ENCODE peak calls at places on chromosomes 6 and 20, in seven cellular contexts. One of them, this sample, is unnamed.

GRCh38 chr6:7906741-7907140 is 3.8 kb downstream of the TXNDC5 start:
- DNase-seq in right lobe of liver: no peak
- DNase-seq in uterus: no peak
- DNase-seq in GM12878: no peak
- DNase-seq in K562: no peak
- DNase-seq in IMR-90: no peak
- DNase-seq in tibial nerve: no peak
- DNase-seq in this sample: no peak

GRCh38 chr6:90413867-90414266 is 117.2 kb upstream of the BACH2 start:
- DNase-seq in K562: no peak
- DNase-seq in tibial nerve: peak
- DNase-seq in IMR-90: peak
- DNase-seq in GM12878: no peak
- DNase-seq in right lobe of liver: no peak
- DNase-seq in uterus: peak
- DNase-seq in this sample: no peak

GRCh38 chr20:57908226-57908625 is 198.4 kb upstream of the PMEPA1 start:
- DNase-seq in IMR-90: no peak
- DNase-seq in K562: no peak
- DNase-seq in tibial nerve: no peak
- DNase-seq in GM12878: no peak
- DNase-seq in uterus: no peak
- DNase-seq in right lobe of liver: no peak
- DNase-seq in this sample: no peak

GRCh38 chr6:42727084-42727601 is 4.7 kb upstream of the PRPH2 start:
- DNase-seq in K562: no peak
- DNase-seq in GM12878: no peak
- DNase-seq in uterus: peak
- DNase-seq in right lobe of liver: peak
- DNase-seq in IMR-90: peak
- DNase-seq in tibial nerve: peak
- DNase-seq in this sample: no peak

GRCh38 chr20:32580970-32581838 is 3.9 kb downstream of the NOL4L start:
- DNase-seq in GM12878: no peak
- DNase-seq in right lobe of liver: no peak
- DNase-seq in uterus: no peak
- DNase-seq in tibial nerve: no peak
- DNase-seq in IMR-90: no peak
- DNase-seq in K562: peak
- DNase-seq in this sample: no peak

GRCh38 chr20:21508230-21509078 is 5.4 kb downstream of the NKX2-2 start:
- DNase-seq in GM12878: no peak
- DNase-seq in uterus: no peak
- DNase-seq in IMR-90: no peak
- DNase-seq in K562: no peak
- DNase-seq in right lobe of liver: no peak
- DNase-seq in tibial nerve: no peak
- DNase-seq in this sample: no peak

GRCh38 chr6:72554761-72555221 is 67.1 kb upstream of the KCNQ5 start:
- DNase-seq in right lobe of liver: no peak
- DNase-seq in K562: no peak
- DNase-seq in uterus: no peak
- DNase-seq in IMR-90: peak
- DNase-seq in GM12878: no peak
- DNase-seq in tibial nerve: no peak
- DNase-seq in this sample: no peak

GRCh38 chr6:170438402-170438753 is 114.7 kb downstream of the PSMB1 start:
- DNase-seq in tibial nerve: peak
- DNase-seq in GM12878: no peak
- DNase-seq in K562: peak
- DNase-seq in right lobe of liver: peak
- DNase-seq in uterus: peak
- DNase-seq in IMR-90: peak
- DNase-seq in this sample: peak

GRCh38 chr6:165774903-165775608 is 112.0 kb upstream of the PDE10A start:
- DNase-seq in GM12878: no peak
- DNase-seq in IMR-90: no peak
- DNase-seq in tibial nerve: peak
- DNase-seq in right lobe of liver: no peak
- DNase-seq in uterus: peak
- DNase-seq in K562: no peak
- DNase-seq in this sample: no peak

GRCh38 chr6:87799651-87800050 is 97.6 kb upstream of the AKIRIN2 start:
- DNase-seq in right lobe of liver: no peak
- DNase-seq in K562: no peak
- DNase-seq in GM12878: no peak
- DNase-seq in IMR-90: no peak
- DNase-seq in tibial nerve: no peak
- DNase-seq in uterus: no peak
- DNase-seq in this sample: no peak

GRCh38 chr6:149334201-149334600 is 16.7 kb downstream of the TAB2 start:
- DNase-seq in uterus: no peak
- DNase-seq in GM12878: no peak
- DNase-seq in IMR-90: peak
- DNase-seq in tibial nerve: no peak
- DNase-seq in right lobe of liver: no peak
- DNase-seq in K562: no peak
- DNase-seq in this sample: no peak

GRCh38 chr6:151618717-151619116 is 124.9 kb downstream of the CCDC170 start:
- DNase-seq in GM12878: no peak
- DNase-seq in K562: no peak
- DNase-seq in tibial nerve: no peak
- DNase-seq in right lobe of liver: no peak
- DNase-seq in uterus: no peak
- DNase-seq in IMR-90: no peak
- DNase-seq in this sample: no peak

GRCh38 chr20:57934007-57934805 is 224.4 kb upstream of the PMEPA1 start:
- DNase-seq in IMR-90: no peak
- DNase-seq in uterus: no peak
- DNase-seq in right lobe of liver: no peak
- DNase-seq in K562: no peak
- DNase-seq in GM12878: no peak
- DNase-seq in tibial nerve: no peak
- DNase-seq in this sample: no peak

GRCh38 chr6:129212081-129212480 is 329.1 kb downstream of the LAMA2 start:
- DNase-seq in IMR-90: no peak
- DNase-seq in uterus: no peak
- DNase-seq in right lobe of liver: no peak
- DNase-seq in K562: no peak
- DNase-seq in tibial nerve: no peak
- DNase-seq in GM12878: no peak
- DNase-seq in this sample: no peak

GRCh38 chr6:72519871-72520270 is 102.0 kb upstream of the KCNQ5 start:
- DNase-seq in right lobe of liver: no peak
- DNase-seq in uterus: no peak
- DNase-seq in IMR-90: no peak
- DNase-seq in K562: no peak
- DNase-seq in GM12878: no peak
- DNase-seq in tibial nerve: no peak
- DNase-seq in this sample: no peak

GRCh38 chr20:62938105-62938888 is at the start of gene GID8:
- DNase-seq in GM12878: no peak
- DNase-seq in right lobe of liver: peak
- DNase-seq in tibial nerve: no peak
- DNase-seq in uterus: no peak
- DNase-seq in K562: no peak
- DNase-seq in IMR-90: peak
- DNase-seq in this sample: no peak

GRCh38 chr20:7822772-7823171 is 117.5 kb downstream of the HAO1 start:
- DNase-seq in tibial nerve: no peak
- DNase-seq in K562: no peak
- DNase-seq in right lobe of liver: no peak
- DNase-seq in GM12878: no peak
- DNase-seq in IMR-90: no peak
- DNase-seq in uterus: no peak
- DNase-seq in this sample: no peak
- TF ChIP-seq POLR2A in tibial nerve: no peak
- TF ChIP-seq POLR2A in K562: no peak
- TF ChIP-seq POLR2A in right lobe of liver: no peak
- TF ChIP-seq POLR2A in GM12878: no peak
- TF ChIP-seq POLR2A in IMR-90: no peak
- TF ChIP-seq POLR2A in uterus: no peak
- TF ChIP-seq POLR2A in this sample: no peak

GRCh38 chr6:31655349-31656237 is at the start of gene APOM:
- DNase-seq in uterus: no peak
- DNase-seq in GM12878: no peak
- DNase-seq in IMR-90: no peak
- DNase-seq in right lobe of liver: no peak
- DNase-seq in tibial nerve: no peak
- DNase-seq in K562: no peak
- DNase-seq in this sample: no peak
- H3K4me3 ChIP-seq in uterus: no peak
- H3K4me3 ChIP-seq in GM12878: no peak
- H3K4me3 ChIP-seq in IMR-90: no peak
- H3K4me3 ChIP-seq in right lobe of liver: peak
- H3K4me3 ChIP-seq in tibial nerve: no peak
- H3K4me3 ChIP-seq in K562: no peak
- H3K4me3 ChIP-seq in this sample: no peak

GRCh38 chr6:45688180-45688579 is 310.4 kb upstream of the SUPT3H start:
- DNase-seq in tibial nerve: no peak
- DNase-seq in uterus: no peak
- DNase-seq in right lobe of liver: no peak
- DNase-seq in K562: no peak
- DNase-seq in IMR-90: no peak
- DNase-seq in GM12878: no peak
- DNase-seq in this sample: no peak

GRCh38 chr6:45685076-45685475 is 307.3 kb upstream of the SUPT3H start:
- DNase-seq in tibial nerve: no peak
- DNase-seq in IMR-90: no peak
- DNase-seq in right lobe of liver: no peak
- DNase-seq in K562: no peak
- DNase-seq in GM12878: no peak
- DNase-seq in uterus: no peak
- DNase-seq in this sample: no peak

GRCh38 chr6:45687570-45687969 is 309.8 kb upstream of the SUPT3H start:
- DNase-seq in K562: no peak
- DNase-seq in IMR-90: no peak
- DNase-seq in uterus: no peak
- DNase-seq in tibial nerve: no peak
- DNase-seq in GM12878: no peak
- DNase-seq in right lobe of liver: no peak
- DNase-seq in this sample: no peak

GRCh38 chr6:45684476-45684875 is 306.7 kb upstream of the SUPT3H start:
- DNase-seq in GM12878: no peak
- DNase-seq in uterus: no peak
- DNase-seq in tibial nerve: no peak
- DNase-seq in IMR-90: no peak
- DNase-seq in right lobe of liver: no peak
- DNase-seq in K562: no peak
- DNase-seq in this sample: no peak

DNA sequence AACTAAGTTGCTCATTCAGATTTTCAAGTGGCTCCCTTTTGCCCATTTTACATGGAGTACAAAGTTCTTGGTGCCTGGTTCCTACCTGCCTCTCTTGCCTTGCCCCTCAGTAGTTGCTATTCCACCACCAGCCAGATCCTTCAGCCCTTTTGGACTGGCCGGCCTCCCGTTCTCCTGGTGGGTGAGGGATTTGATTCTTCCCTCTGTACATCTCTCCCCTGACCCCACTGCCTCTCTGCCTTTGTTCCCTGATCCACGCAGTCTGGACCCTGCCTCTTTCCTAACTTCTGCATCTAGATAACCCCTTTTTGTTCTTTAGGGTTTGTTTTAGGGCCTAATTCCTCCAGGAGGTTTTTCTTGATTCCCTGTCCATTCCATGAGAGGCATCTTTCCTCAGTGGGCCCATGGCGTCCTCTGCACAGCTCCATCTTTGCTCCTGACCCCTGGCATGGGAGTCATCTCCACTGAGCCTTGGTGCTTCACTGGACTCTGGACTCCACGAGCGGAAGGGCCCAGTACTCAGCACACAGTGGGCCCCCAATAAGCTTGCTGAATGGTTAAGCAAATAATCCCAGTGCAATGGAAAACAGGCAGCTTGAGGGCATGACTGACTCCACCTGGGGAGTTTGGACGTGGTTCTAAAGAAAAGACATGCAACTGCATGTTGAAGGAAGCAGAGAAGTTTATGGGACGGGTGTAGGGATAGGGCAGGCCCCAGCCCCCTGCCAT is 309.3 kb upstream of the SUPT3H start:
- DNase-seq in uterus: no peak
- DNase-seq in tibial nerve: no peak
- DNase-seq in GM12878: no peak
- DNase-seq in K562: no peak
- DNase-seq in IMR-90: no peak
- DNase-seq in right lobe of liver: no peak
- DNase-seq in this sample: no peak
- TF ChIP-seq POLR2A in uterus: no peak
- TF ChIP-seq POLR2A in tibial nerve: no peak
- TF ChIP-seq POLR2A in GM12878: no peak
- TF ChIP-seq POLR2A in K562: no peak
- TF ChIP-seq POLR2A in IMR-90: no peak
- TF ChIP-seq POLR2A in right lobe of liver: no peak
- TF ChIP-seq POLR2A in this sample: no peak

GRCh38 chr20:50450961-50451752 is 59.0 kb upstream of the PTPN1 start:
- DNase-seq in GM12878: peak
- DNase-seq in right lobe of liver: peak
- DNase-seq in tibial nerve: peak
- DNase-seq in K562: no peak
- DNase-seq in IMR-90: peak
- DNase-seq in uterus: peak
- DNase-seq in this sample: peak
- H3K4me3 ChIP-seq in GM12878: peak
- H3K4me3 ChIP-seq in right lobe of liver: no peak
- H3K4me3 ChIP-seq in tibial nerve: peak
- H3K4me3 ChIP-seq in K562: no peak
- H3K4me3 ChIP-seq in IMR-90: peak
- H3K4me3 ChIP-seq in uterus: no peak
- H3K4me3 ChIP-seq in this sample: no peak

GRCh38 chr6:41713161-41713649 is 22.2 kb downstream of the TFEB start:
- DNase-seq in IMR-90: peak
- DNase-seq in uterus: peak
- DNase-seq in right lobe of liver: peak
- DNase-seq in GM12878: no peak
- DNase-seq in tibial nerve: no peak
- DNase-seq in K562: no peak
- DNase-seq in this sample: no peak
- TF ChIP-seq POLR2A in IMR-90: no peak
- TF ChIP-seq POLR2A in uterus: no peak
- TF ChIP-seq POLR2A in right lobe of liver: no peak
- TF ChIP-seq POLR2A in GM12878: no peak
- TF ChIP-seq POLR2A in tibial nerve: no peak
- TF ChIP-seq POLR2A in K562: no peak
- TF ChIP-seq POLR2A in this sample: no peak

GRCh38 chr6:22302828-22303227 is 6.0 kb upstream of the PRL start:
- DNase-seq in right lobe of liver: no peak
- DNase-seq in IMR-90: no peak
- DNase-seq in K562: no peak
- DNase-seq in GM12878: no peak
- DNase-seq in uterus: no peak
- DNase-seq in tibial nerve: no peak
- DNase-seq in this sample: no peak
- H3K4me3 ChIP-seq in right lobe of liver: no peak
- H3K4me3 ChIP-seq in IMR-90: no peak
- H3K4me3 ChIP-seq in K562: no peak
- H3K4me3 ChIP-seq in GM12878: no peak
- H3K4me3 ChIP-seq in uterus: no peak
- H3K4me3 ChIP-seq in tibial nerve: no peak
- H3K4me3 ChIP-seq in this sample: no peak

This sample was measured in lower leg skin.